ENCODE peak calls at places on chromosomes 3 and 15, in seven cellular contexts. One of them, this sample, is unnamed.

GRCh38 chr15:101266034-101266433 is 11.3 kb downstream of the SELENOS start:
- DNase-seq in COR-L47: no peak
- DNase-seq in C1 segment of cervical spinal cord: no peak
- DNase-seq in NCI-H1694 treated with DMSO at 0.1 percent for 48 hours: no peak
- DNase-seq in body of pancreas: no peak
- DNase-seq in HS-5: no peak
- DNase-seq in stimulated activated CD4-positive, alpha-beta T cell treated with anti-CD3 and anti-CD28 coated beads, Interleukin-1b, Interleukin-23, amount 100 ng/mL, for 24 hours: no peak
- DNase-seq in this sample: no peak

GRCh38 chr3:117171124-117171523 is 461.5 kb downstream of the TUSC7 start:
- DNase-seq in HS-5: no peak
- DNase-seq in NCI-H1694 treated with DMSO at 0.1 percent for 48 hours: no peak
- DNase-seq in body of pancreas: no peak
- DNase-seq in stimulated activated CD4-positive, alpha-beta T cell treated with anti-CD3 and anti-CD28 coated beads, Interleukin-1b, Interleukin-23, amount 100 ng/mL, for 24 hours: no peak
- DNase-seq in C1 segment of cervical spinal cord: no peak
- DNase-seq in COR-L47: no peak
- DNase-seq in this sample: no peak

GRCh38 chr3:187286467-187287059 is 5.0 kb downstream of the MASP1 start:
- DNase-seq in HS-5: peak
- DNase-seq in COR-L47: no peak
- DNase-seq in C1 segment of cervical spinal cord: no peak
- DNase-seq in NCI-H1694 treated with DMSO at 0.1 percent for 48 hours: no peak
- DNase-seq in stimulated activated CD4-positive, alpha-beta T cell treated with anti-CD3 and anti-CD28 coated beads, Interleukin-1b, Interleukin-23, amount 100 ng/mL, for 24 hours: no peak
- DNase-seq in body of pancreas: no peak
- DNase-seq in this sample: no peak

GRCh38 chr15:35481992-35482391 is 64.0 kb downstream of the DPH6 start:
- DNase-seq in C1 segment of cervical spinal cord: no peak
- DNase-seq in stimulated activated CD4-positive, alpha-beta T cell treated with anti-CD3 and anti-CD28 coated beads, Interleukin-1b, Interleukin-23, amount 100 ng/mL, for 24 hours: no peak
- DNase-seq in body of pancreas: no peak
- DNase-seq in COR-L47: no peak
- DNase-seq in HS-5: peak
- DNase-seq in NCI-H1694 treated with DMSO at 0.1 percent for 48 hours: no peak
- DNase-seq in this sample: no peak

GRCh38 chr15:42385980-42386695 is 26.8 kb downstream of the CAPN3 start:
- DNase-seq in COR-L47: no peak
- DNase-seq in C1 segment of cervical spinal cord: no peak
- DNase-seq in stimulated activated CD4-positive, alpha-beta T cell treated with anti-CD3 and anti-CD28 coated beads, Interleukin-1b, Interleukin-23, amount 100 ng/mL, for 24 hours: no peak
- DNase-seq in body of pancreas: no peak
- DNase-seq in NCI-H1694 treated with DMSO at 0.1 percent for 48 hours: no peak
- DNase-seq in HS-5: no peak
- DNase-seq in this sample: no peak

GRCh38 chr3:46812237-46812791 is 50.9 kb downstream of the MYL3 start:
- DNase-seq in NCI-H1694 treated with DMSO at 0.1 percent for 48 hours: no peak
- DNase-seq in HS-5: peak
- DNase-seq in stimulated activated CD4-positive, alpha-beta T cell treated with anti-CD3 and anti-CD28 coated beads, Interleukin-1b, Interleukin-23, amount 100 ng/mL, for 24 hours: peak
- DNase-seq in COR-L47: no peak
- DNase-seq in body of pancreas: peak
- DNase-seq in C1 segment of cervical spinal cord: no peak
- DNase-seq in this sample: peak

GRCh38 chr3:100400424-100400781 is 486 bp downstream of the TOMM70 start:
- DNase-seq in stimulated activated CD4-positive, alpha-beta T cell treated with anti-CD3 and anti-CD28 coated beads, Interleukin-1b, Interleukin-23, amount 100 ng/mL, for 24 hours: peak
- DNase-seq in HS-5: no peak
- DNase-seq in C1 segment of cervical spinal cord: no peak
- DNase-seq in NCI-H1694 treated with DMSO at 0.1 percent for 48 hours: no peak
- DNase-seq in body of pancreas: peak
- DNase-seq in COR-L47: no peak
- DNase-seq in this sample: peak

GRCh38 chr3:184789314-184789998 is 22.5 kb upstream of the VPS8 start:
- DNase-seq in C1 segment of cervical spinal cord: no peak
- DNase-seq in body of pancreas: peak
- DNase-seq in NCI-H1694 treated with DMSO at 0.1 percent for 48 hours: peak
- DNase-seq in stimulated activated CD4-positive, alpha-beta T cell treated with anti-CD3 and anti-CD28 coated beads, Interleukin-1b, Interleukin-23, amount 100 ng/mL, for 24 hours: no peak
- DNase-seq in HS-5: no peak
- DNase-seq in COR-L47: no peak
- DNase-seq in this sample: no peak

GRCh38 chr15:82643992-82644391 is 3.2 kb downstream of the CPEB1 start:
- DNase-seq in C1 segment of cervical spinal cord: no peak
- DNase-seq in body of pancreas: no peak
- DNase-seq in COR-L47: no peak
- DNase-seq in NCI-H1694 treated with DMSO at 0.1 percent for 48 hours: no peak
- DNase-seq in HS-5: no peak
- DNase-seq in stimulated activated CD4-positive, alpha-beta T cell treated with anti-CD3 and anti-CD28 coated beads, Interleukin-1b, Interleukin-23, amount 100 ng/mL, for 24 hours: no peak
- DNase-seq in this sample: no peak

GRCh38 chr3:111971533-111971932 is 7.3 kb upstream of the ABHD10 start:
- DNase-seq in HS-5: no peak
- DNase-seq in stimulated activated CD4-positive, alpha-beta T cell treated with anti-CD3 and anti-CD28 coated beads, Interleukin-1b, Interleukin-23, amount 100 ng/mL, for 24 hours: no peak
- DNase-seq in NCI-H1694 treated with DMSO at 0.1 percent for 48 hours: no peak
- DNase-seq in body of pancreas: no peak
- DNase-seq in C1 segment of cervical spinal cord: no peak
- DNase-seq in COR-L47: peak
- DNase-seq in this sample: no peak

GRCh38 chr15:60536951-60537350 is 58.0 kb upstream of the ICE2 start:
- DNase-seq in C1 segment of cervical spinal cord: no peak
- DNase-seq in stimulated activated CD4-positive, alpha-beta T cell treated with anti-CD3 and anti-CD28 coated beads, Interleukin-1b, Interleukin-23, amount 100 ng/mL, for 24 hours: no peak
- DNase-seq in NCI-H1694 treated with DMSO at 0.1 percent for 48 hours: no peak
- DNase-seq in body of pancreas: no peak
- DNase-seq in COR-L47: no peak
- DNase-seq in HS-5: no peak
- DNase-seq in this sample: no peak

GRCh38 chr3:71219744-71220638 is 363.5 kb downstream of the FOXP1 start:
- DNase-seq in C1 segment of cervical spinal cord: no peak
- DNase-seq in NCI-H1694 treated with DMSO at 0.1 percent for 48 hours: no peak
- DNase-seq in COR-L47: no peak
- DNase-seq in HS-5: no peak
- DNase-seq in body of pancreas: no peak
- DNase-seq in stimulated activated CD4-positive, alpha-beta T cell treated with anti-CD3 and anti-CD28 coated beads, Interleukin-1b, Interleukin-23, amount 100 ng/mL, for 24 hours: peak
- DNase-seq in this sample: peak

GRCh38 chr3:157201648-157202278 is 41.8 kb upstream of the CCNL1 start:
- DNase-seq in HS-5: peak
- DNase-seq in C1 segment of cervical spinal cord: no peak
- DNase-seq in body of pancreas: no peak
- DNase-seq in COR-L47: peak
- DNase-seq in NCI-H1694 treated with DMSO at 0.1 percent for 48 hours: peak
- DNase-seq in stimulated activated CD4-positive, alpha-beta T cell treated with anti-CD3 and anti-CD28 coated beads, Interleukin-1b, Interleukin-23, amount 100 ng/mL, for 24 hours: no peak
- DNase-seq in this sample: no peak

GRCh38 chr15:38257676-38258075 is 5.0 kb downstream of the SPRED1 start:
- DNase-seq in stimulated activated CD4-positive, alpha-beta T cell treated with anti-CD3 and anti-CD28 coated beads, Interleukin-1b, Interleukin-23, amount 100 ng/mL, for 24 hours: no peak
- DNase-seq in body of pancreas: no peak
- DNase-seq in COR-L47: no peak
- DNase-seq in HS-5: no peak
- DNase-seq in C1 segment of cervical spinal cord: no peak
- DNase-seq in NCI-H1694 treated with DMSO at 0.1 percent for 48 hours: no peak
- DNase-seq in this sample: no peak

This sample was measured in activated CD4-positive, alpha-beta T cell treated with anti-CD3 and anti-CD28 coated beads, Interleukin-2, amount 50 U/mL, for 48 hours.